ENCODE peak calls at places on chromosomes 11 and 22, in four cellular contexts. M is mesothelial cell of epicardium, K is progenitor cell of endocrine pancreas, W is astrocyte. O is an unnamed sample.

GRCh38 chr11:112460141-112460540 is 199.5 kb upstream of the PLET1 start:
- DNase-seq in K (no peak), W (no peak), M (no peak), O (no peak)

GRCh38 chr11:75733346-75734107 is 15.9 kb downstream of the MOGAT2 start:
- DNase-seq in K (no peak), M (peak; percentile 31), W (peak; percentile 57), O (peak; percentile 57)

GRCh38 chr22:45127866-45128265 is 35.9 kb upstream of the NUP50 start:
- DNase-seq in K (no peak), W (peak; percentile 55), M (no peak), O (no peak)

GRCh38 chr11:61281581-61282250 is 13.4 kb downstream of the VWCE start:
- DNase-seq in M (peak; percentile 78), K (peak; percentile 39), W (no peak), O (no peak)

GRCh38 chr22:40624770-40625169 is 11.7 kb downstream of the MRTFA start:
- DNase-seq in W (no peak), K (no peak), M (no peak), O (no peak)

GRCh38 chr11:74557526-74557925 is 34.9 kb upstream of the POLD3 start:
- DNase-seq in M (no peak), K (no peak), W (no peak), O (no peak)

GRCh38 chr22:23796461-23796860 is 9.7 kb downstream of the SMARCB1 start:
- DNase-seq in K (no peak), M (no peak), W (no peak), O (no peak)

GRCh38 chr11:134536677-134537076 is 124.6 kb upstream of the B3GAT1 start:
- DNase-seq in W (no peak), K (no peak), M (peak; percentile 10), O (no peak)

GRCh38 chr22:23553438-23553837 is 26.7 kb downstream of the IGLL1 start:
- DNase-seq in K (no peak), M (no peak), W (no peak), O (no peak)

GRCh38 chr11:12110201-12110713 is at the start of gene MICAL2:
- DNase-seq in W (peak; percentile 75), M (peak; percentile 85), K (peak; percentile 71), O (peak; percentile 82)

GRCh38 chr11:68946416-68947090 is 34.2 kb downstream of the MRGPRD start:
- DNase-seq in M (no peak), K (no peak), W (peak; percentile 86), O (no peak)

GRCh38 chr22:48055827-48056226 is 1293.4 kb downstream of the TBC1D22A start:
- DNase-seq in M (no peak), K (no peak), W (peak; percentile 2), O (peak; percentile 24)

GRCh38 chr11:75165721-75166120 is 14.8 kb downstream of the SLCO2B1 start:
- DNase-seq in K (no peak), M (no peak), W (no peak), O (no peak)

GRCh38 chr22:30969532-30970355 is 679 bp downstream of the TUG1 start:
- DNase-seq in M (no peak), W (peak; percentile 31), K (no peak), O (peak; percentile 75)

GRCh38 chr11:64597671-64598101 is 6.7 kb downstream of the SLC22A12 start:
- DNase-seq in M (no peak), K (no peak), W (no peak), O (no peak)

GRCh38 chr11:111514216-111515031 is at the start of gene HOATZ:
- DNase-seq in W (no peak), M (peak; percentile 38), K (peak; percentile 10), O (peak; percentile 69)

GRCh38 chr11:12803086-12803826 is 129.0 kb downstream of the TEAD1 start:
- DNase-seq in W (peak; percentile 88), M (no peak), K (no peak), O (no peak)

GRCh38 chr11:84136926-84137325 is 850.8 kb upstream of the CCDC90B start:
- DNase-seq in W (peak; percentile 79), K (no peak), M (no peak), O (no peak)

GRCh38 chr11:61488651-61489291 is 19.8 kb upstream of the LRRC10B start:
- DNase-seq in K (peak; percentile 41), M (no peak), W (no peak), O (no peak)

GRCh38 chr22:19742160-19743066 is 18.2 kb upstream of the TBX1 start:
- DNase-seq in W (no peak), M (no peak), K (no peak), O (no peak)

GRCh38 chr22:29715240-29715639 is 4.6 kb upstream of the CABP7 start:
- DNase-seq in W (no peak), K (no peak), M (no peak), O (no peak)

GRCh38 chr22:22691716-22692701 is 47.6 kb downstream of the GGTLC2 start:
- DNase-seq in W (no peak), M (no peak), K (no peak), O (no peak)

GRCh38 chr22:16824718-16825687 is at the start of gene XKR3:
- DNase-seq in M (no peak), K (no peak), W (no peak), O (no peak)

GRCh38 chr22:23182289-23183106 is 2.2 kb downstream of the BCR start:
- DNase-seq in W (peak; percentile 31), K (no peak), M (no peak), O (no peak)

GRCh38 chr11:16815047-16815767 is 76.8 kb downstream of the C11orf58 start:
- DNase-seq in K (no peak), M (no peak), W (no peak), O (no peak)

GRCh38 chr11:59707371-59707770 is 6.3 kb downstream of the OR10V1 start:
- DNase-seq in M (no peak), W (no peak), K (no peak), O (no peak)

GRCh38 chr11:117143390-117143789 is 697 bp upstream of the PAFAH1B2 start:
- DNase-seq in W (peak; percentile 45), K (no peak), M (no peak), O (no peak)

GRCh38 chr22:39530692-39531331 is 1.7 kb downstream of the RPS19BP1 start:
- DNase-seq in M (no peak), K (no peak), W (no peak), O (no peak)

GRCh38 chr22:16973591-16974297 is 34.3 kb downstream of the GAB4 start:
- DNase-seq in M (no peak), W (no peak), K (no peak), O (no peak)

GRCh38 chr11:77436969-77437368 is 36.9 kb downstream of the PAK1 start:
- DNase-seq in M (no peak), W (no peak), K (no peak), O (no peak)

GRCh38 chr11:73461335-73461840 is 85.2 kb downstream of the RELT start:
- DNase-seq in M (no peak), W (no peak), K (no peak), O (no peak)

GRCh38 chr11:269146-269890 is 8.9 kb upstream of the NLRP6 start:
- DNase-seq in W (no peak), M (no peak), K (no peak), O (no peak)

GRCh38 chr11:2426826-2427521 is 17.3 kb downstream of the TRPM5 start:
- DNase-seq in W (no peak), M (no peak), K (no peak), O (no peak)

GRCh38 chr11:2425506-2425905 is 18.8 kb downstream of the TRPM5 start:
- DNase-seq in K (no peak), W (no peak), M (no peak), O (no peak)

GRCh38 chr11:2428322-2428795 is 16.0 kb downstream of the TRPM5 start:
- DNase-seq in M (peak; percentile 85), W (peak; percentile 7), K (peak; percentile 71), O (no peak)

GRCh38 chr11:2426221-2426620 is 18.1 kb downstream of the TRPM5 start:
- DNase-seq in M (no peak), W (no peak), K (no peak), O (no peak)

DNA sequence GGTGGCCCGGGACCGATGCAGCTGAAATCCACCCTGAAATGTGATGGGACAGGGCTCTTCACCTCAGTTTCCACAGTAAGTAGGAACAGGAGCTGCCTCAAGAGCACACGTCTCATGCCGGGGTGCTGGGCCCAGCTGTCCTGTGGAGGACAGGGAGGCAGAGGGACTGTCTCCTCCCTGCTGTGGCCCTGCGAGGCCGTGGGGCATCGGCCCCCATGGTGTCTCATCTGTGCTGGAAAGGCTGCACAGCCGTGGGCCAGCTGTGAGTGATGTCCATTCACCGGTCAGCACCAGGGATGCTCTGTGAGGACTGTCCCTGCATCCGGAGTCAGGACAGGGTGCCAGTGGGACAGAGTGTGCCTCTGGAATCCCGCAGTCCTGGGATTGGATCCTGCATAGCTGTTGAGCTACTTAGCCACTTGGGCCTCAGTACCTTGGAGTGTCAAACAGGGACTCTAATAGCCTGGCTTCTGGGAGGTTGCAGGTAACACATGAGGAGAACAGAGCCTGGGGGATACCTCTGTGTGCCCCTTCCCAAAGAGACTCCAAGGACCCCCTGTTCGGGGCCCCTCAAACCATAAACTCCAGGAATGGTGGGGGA is 16.5 kb downstream of the TRPM5 start:
- DNase-seq in M (no peak), K (no peak), W (no peak), O (no peak)
- TF ChIP-seq CTCF in M (no peak), K (no peak), W (no peak), O (no peak)

GRCh38 chr22:25726241-25726640 is 15.7 kb upstream of the MYO18B start:
- DNase-seq in K (no peak), W (no peak), M (no peak), O (peak; percentile 20)

GRCh38 chr22:25718109-25718830 is 23.7 kb upstream of the MYO18B start:
- DNase-seq in M (no peak), W (no peak), K (no peak), O (no peak)

GRCh38 chr22:25728064-25728463 is 13.9 kb upstream of the MYO18B start:
- DNase-seq in K (no peak), W (no peak), M (no peak), O (peak; percentile 6)

GRCh38 chr22:25716637-25717036 is 25.4 kb upstream of the MYO18B start:
- DNase-seq in W (no peak), K (no peak), M (no peak), O (no peak)

GRCh38 chr22:25722223-25723015 is 19.6 kb upstream of the MYO18B start:
- DNase-seq in K (no peak), W (no peak), M (no peak), O (peak; percentile 15)
- TF ChIP-seq CTCF in K (no peak), W (no peak), M (no peak), O (no peak)

DNA sequence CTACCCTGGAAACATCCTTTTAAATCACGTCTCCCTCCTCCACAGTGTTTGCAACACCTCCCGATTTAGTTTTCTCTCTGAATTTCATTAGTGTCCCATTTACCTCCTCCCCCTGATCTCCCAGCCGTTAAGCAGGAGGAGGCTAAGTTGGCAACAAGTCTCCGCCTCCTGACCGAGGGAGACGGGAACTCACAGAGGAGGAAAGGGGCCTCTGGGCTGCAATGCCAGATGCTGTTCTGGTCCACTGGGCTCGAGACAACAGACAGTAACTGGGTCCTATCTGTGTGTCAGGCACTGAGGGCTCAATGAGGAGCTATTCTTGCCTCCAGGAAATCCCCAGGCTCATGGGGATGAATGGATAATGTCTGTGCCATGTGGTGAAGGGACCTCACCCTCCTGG is 228.1 kb downstream of the TENM4 start:
- DNase-seq in M (no peak), W (no peak), K (no peak), O (no peak)
- TF ChIP-seq CTCF in M (no peak), W (no peak), K (no peak), O (no peak)

DNA sequence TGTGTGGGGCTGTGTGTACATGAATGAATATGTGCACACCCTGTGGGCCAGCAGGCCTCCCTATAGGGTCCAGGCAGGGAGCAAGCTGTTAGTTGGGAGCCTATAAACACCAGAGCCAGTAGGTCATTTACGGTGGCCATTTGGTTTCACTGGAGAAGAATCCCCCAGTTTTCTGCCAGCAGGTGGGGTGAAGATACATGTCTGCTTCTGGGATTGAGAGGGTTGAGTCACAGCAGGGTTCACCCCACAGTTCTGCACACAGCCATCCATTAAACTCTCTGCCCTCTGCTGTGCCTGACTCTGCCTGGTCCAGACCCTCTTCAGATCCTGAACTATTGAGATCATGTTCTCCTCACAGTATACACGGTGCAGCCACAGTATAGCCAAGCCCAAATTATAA is 34.9 kb downstream of the BARX2 start:
- DNase-seq in M (no peak), W (no peak), K (no peak), O (no peak)
- TF ChIP-seq CTCF in M (no peak), W (no peak), K (no peak), O (no peak)

O was measured in type B pancreatic cell.